ENCODE peak calls at places on chromosomes 6 and 20, in seven cellular contexts. Z is lower lobe of right lung, D is GM20000, L is thoracic aorta, U is fibroblast of the aortic adventitia, K is H1, T is GM13976. V is an unnamed sample.
A peak's percentile ranks its signal among the peaks of the same experiment; 100 is the strongest.

GRCh38 chr20:32327087-32327681 is 30.9 kb upstream of the ASXL1 start:
- DNase-seq in Z (no peak), D (no peak), L (no peak), U (peak; percentile 78), K (no peak), T (no peak), V (no peak)

GRCh38 chr20:51700809-51701285 is 67.3 kb downstream of the ATP9A start:
- DNase-seq in Z (no peak), D (peak; percentile 48), L (no peak), U (peak; percentile 60), K (no peak), T (peak; percentile 54), V (no peak)

GRCh38 chr6:52364480-52365166 is 2.7 kb downstream of the PAQR8 start:
- DNase-seq in Z (no peak), D (no peak), L (no peak), U (no peak), K (no peak), T (no peak), V (no peak)

GRCh38 chr6:26103141-26103769 is 16.0 kb downstream of the HFE start:
- DNase-seq in Z (no peak), D (no peak), L (no peak), U (peak; percentile 82), K (no peak), T (no peak), V (no peak)

GRCh38 chr20:23605867-23606651 is at the start of gene CST9:
- DNase-seq in Z (no peak), D (no peak), L (no peak), U (no peak), K (no peak), T (no peak), V (no peak)

GRCh38 chr6:74690365-74690764 is 515.5 kb downstream of the COL12A1 start:
- DNase-seq in Z (no peak), D (no peak), L (no peak), U (no peak), K (no peak), T (no peak), V (no peak)

GRCh38 chr6:136549359-136550044 is 720 bp downstream of the MAP7 start:
- DNase-seq in Z (peak; percentile 50), D (peak; percentile 25), L (no peak), U (no peak), K (peak; percentile 83), T (no peak), V (no peak)

GRCh38 chr6:111731404-111732195 is 125.9 kb upstream of the TRAF3IP2 start:
- DNase-seq in Z (no peak), D (no peak), L (no peak), U (no peak), K (no peak), T (no peak), V (no peak)

GRCh38 chr20:22743426-22743825 is 159.1 kb upstream of the FOXA2 start:
- DNase-seq in Z (no peak), D (no peak), L (no peak), U (no peak), K (no peak), T (no peak), V (no peak)

GRCh38 chr6:42104807-42105713 is 37.4 kb downstream of the C6orf132 start:
- DNase-seq in Z (no peak), D (peak; percentile 35), L (no peak), U (no peak), K (peak; percentile 73), T (no peak), V (no peak)

GRCh38 chr6:6707143-6707542 is 118.6 kb downstream of the LY86 start:
- DNase-seq in Z (peak; percentile 62), D (no peak), L (no peak), U (no peak), K (no peak), T (no peak), V (no peak)

GRCh38 chr6:13538084-13538483 is 36.3 kb upstream of the SIRT5 start:
- DNase-seq in Z (no peak), D (peak; percentile 73), L (no peak), U (peak; percentile 78), K (no peak), T (peak; percentile 67), V (no peak)

GRCh38 chr20:46306743-46307138 is 1.6 kb downstream of the CDH22 start:
- DNase-seq in Z (no peak), D (peak; percentile 20), L (no peak), U (no peak), K (no peak), T (no peak), V (no peak)

GRCh38 chr6:71199796-71200195 is 88.8 kb upstream of the OGFRL1 start:
- DNase-seq in Z (no peak), D (no peak), L (no peak), U (no peak), K (no peak), T (no peak), V (no peak)

GRCh38 chr20:36792422-36792821 is 18.9 kb upstream of the DSN1 start:
- DNase-seq in Z (no peak), D (peak; percentile 73), L (no peak), U (peak; percentile 64), K (no peak), T (no peak), V (no peak)

GRCh38 chr6:110325197-110325596 is 33.0 kb downstream of the METTL24 start:
- DNase-seq in Z (no peak), D (no peak), L (no peak), U (peak; percentile 59), K (no peak), T (no peak), V (no peak)

GRCh38 chr6:166757226-166758135 is 130.4 kb upstream of the RPS6KA2 start:
- DNase-seq in Z (no peak), D (no peak), L (no peak), U (peak; percentile 25), K (no peak), T (no peak), V (no peak)

DNA sequence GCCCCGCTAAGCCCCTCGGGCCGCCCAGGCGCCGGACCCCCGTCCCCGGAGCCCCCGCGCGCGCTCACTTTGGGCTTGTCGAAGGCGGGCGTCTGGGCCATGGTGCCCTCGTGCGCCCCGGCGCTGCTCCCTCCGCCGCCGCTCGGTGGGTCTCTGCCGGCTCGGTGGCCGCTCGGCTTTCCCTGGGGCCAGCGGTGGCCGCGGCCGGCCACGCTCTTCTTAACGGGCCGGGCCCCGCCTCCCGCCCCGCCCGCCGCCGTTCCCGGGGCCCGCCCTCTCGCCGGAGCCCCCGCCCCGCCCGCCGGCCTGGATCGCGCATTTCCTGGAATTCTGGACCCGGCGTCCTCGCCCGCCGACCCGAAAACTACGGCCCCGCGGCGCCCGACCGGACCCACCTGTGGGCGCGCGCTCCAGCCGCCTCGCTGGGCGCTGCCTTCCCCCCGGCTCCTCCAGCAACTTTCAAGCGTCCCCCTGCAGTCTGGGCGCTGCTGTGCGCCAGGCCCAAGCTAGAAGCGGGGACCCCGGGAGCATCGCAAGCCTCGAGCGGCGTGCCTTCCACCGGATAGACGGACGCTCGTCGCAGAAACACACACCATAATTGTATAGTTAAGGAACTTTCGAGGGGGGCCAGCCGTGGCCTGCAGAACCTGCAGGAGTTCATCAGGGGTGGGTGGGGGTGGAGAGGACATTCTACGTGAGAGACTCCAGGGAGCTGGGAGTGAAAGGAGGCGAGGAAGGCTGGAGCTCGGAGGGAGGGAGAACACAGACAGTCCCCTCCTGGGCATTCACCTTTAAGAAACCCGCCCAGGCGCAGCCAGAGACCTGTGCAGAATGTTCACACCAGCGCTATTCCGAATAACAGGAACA is at the start of gene ADA:
- DNase-seq in Z (peak; percentile 72), D (peak; percentile 77), L (no peak), U (peak; percentile 25), K (peak; percentile 82), T (peak; percentile 73), V (peak; percentile 54)
- TF ChIP-seq CTCF in Z (no peak), D (no peak), L (no peak), U (peak; percentile 10), K (no peak), T (no peak), V (no peak)

DNA sequence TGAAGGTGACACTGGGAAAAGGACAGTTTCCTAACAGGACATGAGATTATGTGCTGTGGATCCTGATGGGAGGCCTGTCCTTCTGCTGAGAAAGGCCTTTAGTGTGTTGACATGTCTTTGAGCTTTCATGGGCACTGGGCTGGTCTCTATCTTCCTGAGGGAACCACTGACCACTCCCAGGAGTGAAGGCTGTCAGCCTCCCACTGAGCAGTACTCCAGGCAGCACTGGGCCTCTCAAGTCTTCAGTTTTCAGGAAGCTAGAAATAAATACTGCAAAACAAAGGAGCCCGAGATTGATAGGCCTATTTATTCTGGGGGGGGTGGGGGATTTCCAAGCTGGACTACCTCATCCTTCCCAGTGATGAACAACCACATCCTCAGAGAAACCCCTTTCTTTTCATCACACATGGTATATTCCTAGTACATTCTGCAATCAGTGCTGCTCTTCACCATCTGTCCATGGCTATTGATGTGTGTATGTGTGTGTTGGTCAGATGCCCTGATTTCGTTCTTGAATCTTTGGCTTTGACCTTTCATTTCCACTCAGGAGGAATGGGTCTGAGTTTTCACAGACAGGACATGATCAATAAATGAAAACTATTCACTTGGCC is 180.9 kb upstream of the SPTLC3 start:
- DNase-seq in Z (no peak), D (no peak), L (no peak), U (no peak), K (no peak), T (no peak), V (no peak)
- TF ChIP-seq CTCF in Z (no peak), D (no peak), L (no peak), U (no peak), K (no peak), T (no peak), V (no peak)

GRCh38 chr6:18161437-18161836 is 6.2 kb downstream of the KDM1B start:
- DNase-seq in Z (no peak), D (no peak), L (no peak), U (no peak), K (no peak), T (no peak), V (no peak)

GRCh38 chr6:18168264-18168663 is 13.0 kb downstream of the KDM1B start:
- DNase-seq in Z (no peak), D (no peak), L (no peak), U (no peak), K (no peak), T (no peak), V (no peak)

GRCh38 chr6:18166314-18167007 is 11.2 kb downstream of the KDM1B start:
- DNase-seq in Z (peak; percentile 49), D (no peak), L (no peak), U (peak; percentile 61), K (no peak), T (no peak), V (no peak)

GRCh38 chr6:18162401-18162800 is 7.2 kb downstream of the KDM1B start:
- DNase-seq in Z (no peak), D (no peak), L (no peak), U (no peak), K (no peak), T (no peak), V (no peak)

GRCh38 chr6:18165746-18166145 is 10.5 kb downstream of the KDM1B start:
- DNase-seq in Z (no peak), D (no peak), L (no peak), U (no peak), K (no peak), T (no peak), V (no peak)
- TF ChIP-seq CTCF in Z (no peak), D (no peak), L (no peak), U (no peak), K (no peak), T (no peak), V (no peak)

DNA sequence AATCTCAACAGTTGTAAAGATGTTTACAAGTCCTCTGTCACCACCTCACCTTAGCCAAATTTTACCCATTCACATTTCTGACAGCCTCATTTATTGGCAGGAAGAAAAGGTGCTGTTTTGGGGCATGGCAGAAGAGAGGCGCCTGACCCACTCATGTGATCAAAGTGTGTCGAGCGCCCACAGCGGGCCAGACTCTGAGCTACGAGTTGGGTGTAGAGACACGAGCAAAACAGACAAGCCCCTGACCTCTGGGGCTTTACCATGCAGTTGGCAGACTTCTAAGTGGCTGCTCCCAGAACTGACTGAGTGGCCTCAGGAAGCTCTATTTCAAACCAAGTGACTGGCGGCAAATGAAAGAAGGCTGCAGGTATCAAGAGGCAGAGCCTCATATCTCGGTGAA is 167.0 kb downstream of the SOBP start:
- DNase-seq in Z (no peak), D (no peak), L (no peak), U (no peak), K (no peak), T (no peak), V (no peak)
- TF ChIP-seq CTCF in Z (no peak), D (no peak), L (no peak), U (no peak), K (no peak), T (no peak), V (no peak)

V was measured in activated B cell treated with CpG ODN at 0.5 μM for 24 hours.